ENCODE peak calls at places on chromosomes 6 and 20, in five cellular contexts. C is A549, U is K562, Y is GM12878, R is HepG2. G is an unnamed sample.
A peak's percentile ranks its signal among the peaks of the same experiment; 100 is the strongest.

GRCh38 chr6:5125152-5126006 is 40.2 kb downstream of the PPP1R3G start:
- DNase-seq in R (peak; percentile 72), C (no peak), U (peak; percentile 36), Y (no peak), G (no peak)

GRCh38 chr6:26222587-26222986 is 135.4 kb downstream of the HFE start:
- DNase-seq in U (no peak), R (no peak), Y (no peak), C (no peak), G (no peak)

GRCh38 chr20:56371977-56372376 is 13.2 kb downstream of the FAM210B start:
- DNase-seq in Y (no peak), R (no peak), C (no peak), U (no peak), G (no peak)

GRCh38 chr20:5024103-5024502 is 22.8 kb upstream of the SLC23A2 start:
- DNase-seq in C (no peak), Y (no peak), R (no peak), U (no peak), G (no peak)

GRCh38 chr6:36794704-36795065 is 44.6 kb downstream of the CPNE5 start:
- DNase-seq in R (no peak), U (no peak), Y (no peak), C (no peak), G (no peak)

GRCh38 chr20:57298457-57298856 is 31.1 kb upstream of the SPO11 start:
- DNase-seq in Y (no peak), R (no peak), C (no peak), U (no peak), G (no peak)

GRCh38 chr6:127117979-127118504 is 429 bp upstream of the RSPO3 start:
- DNase-seq in Y (no peak), C (peak; percentile 12), R (no peak), U (no peak), G (peak; percentile 12)

GRCh38 chr6:166824146-166824879 is 132.0 kb downstream of the RNASET2 start:
- DNase-seq in R (no peak), Y (no peak), U (no peak), C (no peak), G (no peak)

GRCh38 chr6:85866373-85866740 is 223.7 kb upstream of the SYNCRIP start:
- DNase-seq in R (no peak), Y (no peak), C (no peak), U (no peak), G (no peak)

GRCh38 chr6:11096109-11096508 is 2.5 kb downstream of the SMIM13 start:
- DNase-seq in R (peak; percentile 76), C (peak; percentile 53), Y (no peak), U (peak; percentile 58), G (peak; percentile 81)

GRCh38 chr6:19454999-19455392 is 382.2 kb upstream of the ID4 start:
- DNase-seq in Y (no peak), C (no peak), R (no peak), U (no peak), G (no peak)

GRCh38 chr6:3913077-3913957 is 64.1 kb downstream of the FAM50B start:
- DNase-seq in U (peak; percentile 84), R (peak; percentile 99), C (peak; percentile 79), Y (no peak), G (no peak)

GRCh38 chr6:3913958-3914337 is 64.8 kb downstream of the FAM50B start:
- DNase-seq in C (no peak), R (peak; percentile 39), U (no peak), Y (no peak), G (no peak)

GRCh38 chr6:3912366-3913076 is 63.3 kb downstream of the FAM50B start:
- DNase-seq in R (peak; percentile 30), U (no peak), C (no peak), Y (no peak), G (no peak)

GRCh38 chr6:3916211-3916610 is 67.0 kb downstream of the FAM50B start:
- DNase-seq in Y (no peak), U (no peak), R (no peak), C (no peak), G (no peak)

GRCh38 chr6:3915076-3915791 is 66.1 kb downstream of the FAM50B start:
- DNase-seq in Y (peak; percentile 24), U (no peak), C (no peak), R (no peak), G (no peak)
- H3K4me3 ChIP-seq in Y (no peak overlapping the region), U (no peak overlapping the region), C (no peak overlapping the region), R (no peak overlapping the region), G (no peak overlapping the region)

DNA sequence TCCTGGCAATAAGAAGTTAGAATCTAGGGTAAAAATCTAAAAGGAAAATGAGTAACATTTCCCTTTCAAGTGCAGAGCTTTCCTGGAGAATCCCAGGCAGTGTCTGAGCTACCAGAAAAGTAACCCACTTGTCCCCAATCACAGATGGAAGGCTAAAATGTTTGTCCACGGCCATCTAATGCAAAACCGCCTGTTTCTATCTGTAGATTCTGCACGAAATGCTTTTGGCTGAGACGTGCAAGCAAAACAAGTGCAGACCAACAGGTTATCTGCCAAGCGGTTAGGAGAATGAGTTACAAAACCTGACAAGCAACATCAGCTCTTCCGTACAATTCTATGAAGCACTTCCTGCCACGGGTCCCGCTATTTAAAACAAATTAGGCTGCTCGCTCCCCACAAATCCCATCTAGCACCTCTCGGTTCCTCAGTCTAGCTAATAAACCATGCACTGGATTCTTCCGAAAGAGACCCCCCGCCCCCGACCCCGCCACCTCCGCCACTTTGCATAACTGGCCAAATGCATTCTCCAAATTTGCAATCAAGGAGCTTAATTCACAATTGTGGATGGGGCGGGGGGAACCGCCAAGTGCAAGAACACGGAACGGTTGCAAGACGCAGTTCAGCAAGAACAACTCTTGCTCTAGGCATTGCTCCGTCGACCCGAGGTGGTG is 1.4 kb downstream of the ELOVL5 start:
- DNase-seq in Y (no peak), U (no peak), R (no peak), C (no peak), G (peak; percentile 79)
- TF ChIP-seq MYC in Y (no peak), U (no peak), R (no peak), C (no peak), G (no peak)

GRCh38 chr6:160036331-160036695 is 67.4 kb downstream of the IGF2R start:
- DNase-seq in Y (no peak), C (no peak), R (no peak), U (no peak), G (no peak)

GRCh38 chr6:160036790-160037206 is 67.9 kb downstream of the IGF2R start:
- DNase-seq in C (no peak), Y (no peak), U (no peak), R (no peak), G (no peak)

GRCh38 chr6:160035693-160036330 is 66.9 kb downstream of the IGF2R start:
- DNase-seq in C (no peak), R (no peak), U (no peak), Y (no peak), G (no peak)

GRCh38 chr6:160034346-160034930 is 65.6 kb downstream of the IGF2R start:
- DNase-seq in C (no peak), U (no peak), R (no peak), Y (no peak), G (no peak)

DNA sequence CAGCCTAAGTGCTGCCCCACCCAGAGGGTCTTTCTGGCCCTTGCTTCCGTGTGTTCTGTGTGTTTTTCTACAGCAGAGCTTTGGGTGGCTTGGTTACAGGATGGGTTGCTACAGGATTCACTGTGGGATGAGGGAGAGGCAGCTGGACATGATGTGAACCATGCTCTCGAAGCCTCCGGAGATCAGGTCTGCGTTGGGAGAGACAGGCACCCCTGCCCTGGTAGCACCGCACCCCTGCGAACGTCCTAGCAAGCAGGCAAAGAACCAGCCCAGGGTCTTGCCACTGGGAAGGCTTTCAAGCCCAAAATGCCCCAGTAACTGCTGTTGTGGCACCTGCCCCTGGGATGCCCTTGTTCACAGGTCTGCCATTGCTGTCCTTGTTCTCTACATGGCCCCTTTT is 66.4 kb downstream of the IGF2R start:
- DNase-seq in Y (no peak), U (no peak), C (no peak), R (no peak), G (no peak)
- TF ChIP-seq CTCF in Y (no peak), U (no peak), C (no peak), R (no peak), G (no peak)

DNA sequence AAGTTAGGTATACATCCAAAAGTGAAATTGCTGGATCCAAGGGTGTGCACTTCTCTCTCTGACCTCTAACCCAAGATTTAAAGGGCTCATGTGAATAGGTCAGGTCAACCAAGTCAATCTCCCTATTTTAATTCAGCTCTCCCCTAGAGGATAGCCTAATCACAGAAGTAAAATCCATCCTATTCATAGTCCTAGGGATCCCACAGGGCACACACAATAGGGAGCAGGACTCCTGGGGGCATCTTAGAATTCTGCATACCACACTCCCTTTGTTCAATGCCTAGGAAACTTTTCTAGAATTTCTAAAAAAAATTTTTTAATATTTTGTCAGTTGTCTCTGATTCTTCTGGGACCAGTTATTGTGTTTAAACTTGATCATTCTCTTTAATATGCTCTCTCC is 35.1 kb downstream of the CST9L start:
- DNase-seq in U (no peak), R (no peak), Y (no peak), C (no peak), G (no peak)
- H3K4me3 ChIP-seq in U (no peak overlapping the region), R (no peak overlapping the region), Y (no peak overlapping the region), C (no peak overlapping the region), G (no peak overlapping the region)

DNA sequence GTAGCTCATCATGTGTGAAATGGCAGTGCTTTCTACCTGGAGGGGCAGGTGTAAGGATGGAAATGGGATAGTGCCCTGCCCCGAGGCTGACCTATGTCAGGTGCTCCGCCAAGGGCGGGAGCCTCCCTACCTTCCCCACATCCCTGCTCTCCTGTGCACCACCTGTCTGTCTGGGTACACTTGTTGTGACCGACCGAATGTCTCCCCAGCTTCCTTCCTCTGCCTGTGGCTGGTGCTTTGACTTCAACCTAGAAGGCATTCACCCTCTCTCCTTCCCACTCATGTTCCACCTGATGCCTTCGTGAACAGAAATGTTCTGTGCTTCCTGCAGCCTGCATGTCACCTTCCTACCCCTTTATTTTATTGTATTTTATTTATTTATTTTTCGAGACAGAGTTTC is 114.8 kb downstream of the SCML4 start:
- DNase-seq in U (no peak), R (no peak), Y (no peak), C (no peak), G (no peak)
- TF ChIP-seq MYC in U (no peak), R (no peak), Y (no peak), C (no peak), G (no peak)

DNA sequence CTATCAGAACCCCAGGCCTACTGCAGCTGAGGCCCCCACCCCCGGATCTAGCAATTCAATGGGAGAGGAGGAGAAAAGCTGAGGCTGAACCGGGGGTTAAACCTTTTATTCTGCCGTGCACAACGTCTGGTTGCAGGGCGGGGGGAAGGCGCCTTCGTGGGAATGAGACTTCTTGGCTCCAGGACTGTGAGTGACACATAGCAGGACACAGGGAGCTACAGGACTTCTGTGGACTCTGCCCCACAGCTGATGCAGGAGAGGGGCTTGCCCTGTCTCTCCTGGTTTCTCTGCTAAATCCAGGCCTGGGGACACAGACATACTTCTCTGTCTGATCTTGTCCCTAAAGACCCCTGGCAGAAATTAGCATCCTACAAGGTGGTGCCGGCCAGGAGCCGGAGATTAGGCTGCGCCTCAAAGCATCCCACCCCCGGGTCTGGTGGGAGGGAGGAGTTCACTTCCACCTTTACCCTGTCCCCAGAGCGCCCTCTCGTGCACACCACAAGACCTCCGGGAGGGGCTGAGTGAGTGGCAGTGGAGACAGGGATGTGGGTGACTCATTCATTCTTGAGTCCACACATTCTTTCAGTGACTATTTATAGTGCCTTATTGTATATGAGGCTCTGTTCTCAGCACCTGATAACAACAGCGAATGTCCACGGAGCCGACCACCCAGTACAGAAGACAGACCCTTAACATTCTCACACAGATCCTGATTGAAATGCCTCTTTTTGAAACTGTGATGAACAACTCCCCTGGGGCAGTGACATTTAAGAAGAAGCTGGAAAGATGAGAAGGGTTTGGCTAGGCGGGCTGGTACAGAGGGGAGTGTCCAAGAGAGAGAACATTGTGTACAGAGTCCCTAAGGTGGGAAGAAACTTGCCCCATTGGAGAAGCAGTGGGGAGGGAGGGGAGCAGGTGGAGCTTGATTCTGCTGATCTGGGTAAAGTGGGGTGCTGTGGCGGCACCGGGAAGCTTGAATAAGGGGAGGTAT is 38.9 kb downstream of the GMPR start:
- DNase-seq in R (peak; percentile 85), U (peak; percentile 95), Y (no peak), C (peak; percentile 68), G (peak; percentile 93)
- TF ChIP-seq CTCF in R (peak; percentile 76), U (peak; percentile 92), Y (peak; percentile 37), C (peak; percentile 43), G (peak; percentile 88)